ENCODE peak calls at places on chromosomes 11 and 22, in six cellular contexts. U, Z, B, M, W and D are unnamed samples.

GRCh38 chr11:102436546-102436945 is 16.0 kb downstream of the TMEM123 start:
- DNase-seq in U (no peak), Z (no peak), B (peak; percentile 82), M (no peak), W (peak; percentile 61), D (no peak)

GRCh38 chr11:95653099-95653498 is 136.5 kb downstream of the FAM76B start:
- DNase-seq in U (no peak), Z (no peak), B (no peak), M (no peak), W (no peak), D (no peak)

GRCh38 chr11:36594316-36594989 is at the start of gene IFTAP:
- DNase-seq in U (peak; percentile 91), Z (peak; percentile 61), B (peak; percentile 94), M (no peak), W (peak; percentile 94), D (no peak)

GRCh38 chr11:61781585-61781984 is 10.8 kb downstream of the TMEM258 start:
- DNase-seq in U (no peak), Z (no peak), B (no peak), M (no peak), W (no peak), D (no peak)

GRCh38 chr11:123055132-123055924 is 6.6 kb downstream of the HSPA8 start:
- DNase-seq in U (no peak), Z (no peak), B (no peak), M (no peak), W (no peak), D (peak; percentile 42)

GRCh38 chr22:29641052-29641780 is 37.8 kb downstream of the NF2 start:
- DNase-seq in U (no peak), Z (no peak), B (no peak), M (no peak), W (no peak), D (no peak)

GRCh38 chr11:63841554-63841953 is 2.6 kb downstream of the MARK2 start:
- DNase-seq in U (no peak), Z (peak; percentile 52), B (peak; percentile 20), M (no peak), W (no peak), D (no peak)

GRCh38 chr22:47386812-47387510 is 624.5 kb downstream of the TBC1D22A start:
- DNase-seq in U (no peak), Z (no peak), B (no peak), M (no peak), W (no peak), D (no peak)

GRCh38 chr11:76371170-76371569 is 9.8 kb downstream of the THAP12 start:
- DNase-seq in U (no peak), Z (no peak), B (peak; percentile 71), M (no peak), W (peak; percentile 76), D (peak; percentile 39)

GRCh38 chr22:27937453-27937852 is 18.4 kb upstream of the PITPNB start:
- DNase-seq in U (no peak), Z (no peak), B (no peak), M (no peak), W (no peak), D (no peak)
- TF ChIP-seq CTCF in U (peak; percentile 29), Z (no peak), B (peak; percentile 24), M (no peak), W (peak; percentile 17), D (no peak)

GRCh38 chr11:68081691-68082090 is 39.5 kb downstream of the CHKA start:
- DNase-seq in U (no peak), Z (peak; percentile 83), B (no peak), M (no peak), W (peak; percentile 10), D (no peak)

GRCh38 chr11:68082478-68082877 is 38.7 kb downstream of the CHKA start:
- DNase-seq in U (no peak), Z (no peak), B (no peak), M (no peak), W (peak; percentile 15), D (no peak)

GRCh38 chr11:68076371-68077042 is 37.7 kb downstream of the TCIRG1 start:
- DNase-seq in U (peak; percentile 42), Z (no peak), B (no peak), M (no peak), W (no peak), D (peak; percentile 11)

GRCh38 chr11:68074584-68075352 is 35.9 kb downstream of the TCIRG1 start:
- DNase-seq in U (no peak), Z (no peak), B (no peak), M (no peak), W (no peak), D (no peak)

DNA sequence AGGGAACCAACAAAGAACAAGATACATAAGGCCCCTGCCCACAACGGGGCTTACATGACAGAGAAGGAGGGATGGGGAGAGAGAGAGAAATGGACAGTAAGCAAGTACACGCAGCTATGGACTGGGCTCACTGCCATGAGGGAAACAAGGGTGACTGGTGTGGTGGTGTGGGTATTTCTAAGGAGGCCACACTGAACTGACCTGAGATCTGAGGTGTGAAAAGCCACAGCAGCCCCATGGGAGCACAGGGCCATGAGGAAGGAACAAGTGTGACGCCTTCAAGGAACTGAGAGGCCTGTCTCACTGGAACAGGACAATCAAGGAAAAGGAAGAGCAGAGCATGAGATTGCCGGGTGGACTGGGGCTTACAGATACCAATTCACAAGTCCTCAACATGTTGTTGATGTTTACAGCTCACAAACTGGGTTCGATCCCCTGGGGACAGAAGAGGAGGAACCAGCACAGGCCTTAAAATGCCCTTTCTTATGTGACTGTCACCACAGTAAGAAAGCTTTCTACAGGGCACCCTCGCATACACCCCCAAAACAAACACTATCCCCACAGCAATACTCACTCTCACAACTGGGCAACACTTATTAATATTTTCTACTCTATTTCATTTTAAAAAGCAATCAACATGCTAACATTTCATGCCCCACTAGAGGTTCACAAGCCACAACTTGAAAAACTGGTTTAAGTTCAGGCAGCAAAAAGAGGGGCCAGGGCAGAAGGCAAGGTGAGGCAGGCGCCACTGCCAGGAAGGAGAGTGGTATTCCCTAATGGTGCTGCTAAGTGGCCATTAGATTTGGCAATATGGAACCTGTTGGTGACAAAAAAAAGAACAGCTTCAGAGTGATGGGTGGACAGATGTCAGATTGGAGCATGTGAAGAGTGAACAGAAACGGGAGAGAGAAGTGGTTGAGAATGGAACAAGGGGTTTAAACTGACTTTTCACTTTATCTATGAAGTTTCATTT is 39.1 kb downstream of the TCIRG1 start:
- DNase-seq in U (no peak), Z (no peak), B (no peak), M (no peak), W (no peak), D (peak; percentile 61)
- H3K4me3 ChIP-seq in U (no peak overlapping the region), Z (no peak overlapping the region), B (no peak overlapping the region), M (no peak overlapping the region), W (no peak overlapping the region), D (no peak overlapping the region)

GRCh38 chr22:21447694-21448402 is 19.3 kb upstream of the TMEM191C start:
- DNase-seq in U (no peak), Z (peak; percentile 83), B (no peak), M (no peak), W (no peak), D (no peak)
- TF ChIP-seq CTCF in U (no peak), Z (no peak), B (no peak), M (no peak), W (peak; percentile 15), D (peak; percentile 7)

GRCh38 chr11:13321431-13321830 is 43.8 kb downstream of the BMAL1 start:
- DNase-seq in U (no peak), Z (no peak), B (no peak), M (no peak), W (no peak), D (peak; percentile 52)
- H3K4me3 ChIP-seq in U (no peak overlapping the region), Z (no peak overlapping the region), B (no peak overlapping the region), M (no peak overlapping the region), W (no peak overlapping the region), D (no peak overlapping the region)

GRCh38 chr11:66417000-66417399 is 3.8 kb upstream of the NPAS4 start:
- DNase-seq in U (no peak), Z (no peak), B (no peak), M (no peak), W (no peak), D (no peak)

GRCh38 chr11:66419825-66420224 is 1.0 kb upstream of the NPAS4 start:
- DNase-seq in U (peak; percentile 77), Z (no peak), B (no peak), M (no peak), W (no peak), D (no peak)

GRCh38 chr11:66420671-66421476 is at the start of gene NPAS4:
- DNase-seq in U (peak; percentile 32), Z (no peak), B (no peak), M (no peak), W (no peak), D (no peak)

GRCh38 chr11:66418986-66419308 is 1.9 kb upstream of the NPAS4 start:
- DNase-seq in U (no peak), Z (no peak), B (no peak), M (no peak), W (no peak), D (no peak)

GRCh38 chr11:66418168-66418985 is 2.5 kb upstream of the NPAS4 start:
- DNase-seq in U (peak; percentile 98), Z (peak; percentile 65), B (peak; percentile 95), M (peak; percentile 49), W (peak; percentile 94), D (peak; percentile 57)
- TF ChIP-seq CTCF in U (peak; percentile 69), Z (no peak), B (peak; percentile 69), M (no peak), W (peak; percentile 66), D (peak; percentile 42)